ENCODE peak calls at places on chromosomes 2 and 18, in four cellular contexts. One of them, this sample, is unnamed.

GRCh38 chr2:109446531-109447131 is 167.1 kb downstream of the SEPTIN10 start:
- DNase-seq in GM12878: no peak
- DNase-seq in spleen: peak; percentile 50
- DNase-seq in ovary: no peak
- DNase-seq in this sample: no peak

GRCh38 chr2:212005077-212005671 is 533.4 kb downstream of the ERBB4 start:
- DNase-seq in GM12878: no peak
- DNase-seq in spleen: no peak
- DNase-seq in ovary: no peak
- DNase-seq in this sample: no peak

GRCh38 chr2:111198701-111199100 is 78.0 kb downstream of the BCL2L11 start:
- DNase-seq in GM12878: no peak
- DNase-seq in spleen: no peak
- DNase-seq in ovary: no peak
- DNase-seq in this sample: peak; percentile 53

GRCh38 chr18:39057423-39058057 is 1491.9 kb upstream of the CELF4 start:
- DNase-seq in GM12878: no peak
- DNase-seq in spleen: no peak
- DNase-seq in ovary: no peak
- DNase-seq in this sample: no peak

GRCh38 chr18:68797901-68798300 is at the start of gene CCDC102B:
- DNase-seq in GM12878: no peak
- DNase-seq in spleen: no peak
- DNase-seq in ovary: no peak
- DNase-seq in this sample: no peak

GRCh38 chr2:84373866-84374265 is 85.2 kb downstream of the SUCLG1 start:
- DNase-seq in GM12878: no peak
- DNase-seq in spleen: no peak
- DNase-seq in ovary: no peak
- DNase-seq in this sample: no peak

GRCh38 chr2:100929142-100929541 is 72.9 kb upstream of the RPL31 start:
- DNase-seq in GM12878: no peak
- DNase-seq in spleen: no peak
- DNase-seq in ovary: no peak
- DNase-seq in this sample: no peak

GRCh38 chr18:51513525-51513924 is 316.0 kb upstream of the MEX3C start:
- DNase-seq in GM12878: no peak
- DNase-seq in spleen: no peak
- DNase-seq in ovary: no peak
- DNase-seq in this sample: peak; percentile 26

GRCh38 chr18:32092422-32093105 is 890 bp downstream of the RNF138 start:
- DNase-seq in GM12878: peak; percentile 83
- DNase-seq in spleen: peak; percentile 100
- DNase-seq in ovary: peak; percentile 100
- DNase-seq in this sample: peak; percentile 99
- TF ChIP-seq POLR2A in GM12878: peak; percentile 84
- TF ChIP-seq POLR2A in spleen: no peak
- TF ChIP-seq POLR2A in ovary: peak; percentile 59
- TF ChIP-seq POLR2A in this sample: peak; percentile 23

GRCh38 chr2:134445116-134445515 is 191.2 kb downstream of the MGAT5 start:
- DNase-seq in GM12878: no peak
- DNase-seq in spleen: peak; percentile 55
- DNase-seq in ovary: no peak
- DNase-seq in this sample: no peak

GRCh38 chr2:134445981-134446380 is 192.1 kb downstream of the MGAT5 start:
- DNase-seq in GM12878: no peak
- DNase-seq in spleen: peak; percentile 56
- DNase-seq in ovary: no peak
- DNase-seq in this sample: no peak

GRCh38 chr2:134447669-134448068 is 193.8 kb downstream of the MGAT5 start:
- DNase-seq in GM12878: no peak
- DNase-seq in spleen: peak; percentile 48
- DNase-seq in ovary: no peak
- DNase-seq in this sample: no peak

GRCh38 chr2:134448650-134449049 is 194.8 kb downstream of the MGAT5 start:
- DNase-seq in GM12878: no peak
- DNase-seq in spleen: peak; percentile 71
- DNase-seq in ovary: no peak
- DNase-seq in this sample: no peak

GRCh38 chr2:134446431-134447091 is 192.7 kb downstream of the MGAT5 start:
- DNase-seq in GM12878: no peak
- DNase-seq in spleen: peak; percentile 59
- DNase-seq in ovary: no peak
- DNase-seq in this sample: no peak
- TF ChIP-seq POLR2A in GM12878: no peak
- TF ChIP-seq POLR2A in spleen: no peak
- TF ChIP-seq POLR2A in ovary: no peak
- TF ChIP-seq POLR2A in this sample: no peak

DNA sequence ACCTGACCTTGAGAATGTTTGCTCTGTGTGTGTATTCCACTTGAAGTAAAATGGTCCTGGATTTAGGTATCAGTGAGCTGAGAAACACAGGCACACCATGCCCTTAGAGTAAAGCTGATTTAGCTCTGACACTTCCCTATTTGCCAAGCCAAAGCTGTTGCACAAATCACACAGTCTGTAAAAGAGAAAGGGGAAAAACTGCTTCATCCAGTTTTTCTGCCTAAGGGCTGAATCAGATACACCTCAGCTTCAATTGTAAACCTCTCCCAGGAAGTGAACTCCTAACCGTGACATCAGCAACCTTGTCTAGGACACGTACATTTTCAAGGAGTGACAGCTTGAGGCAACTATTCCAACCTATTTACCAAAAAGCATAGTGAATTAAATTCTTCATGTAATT is 150.4 kb downstream of the NR4A2 start:
- DNase-seq in GM12878: no peak
- DNase-seq in spleen: no peak
- DNase-seq in ovary: no peak
- DNase-seq in this sample: no peak
- TF ChIP-seq POLR2A in GM12878: no peak
- TF ChIP-seq POLR2A in spleen: no peak
- TF ChIP-seq POLR2A in ovary: no peak
- TF ChIP-seq POLR2A in this sample: no peak

GRCh38 chr2:160494243-160494642 is 636 bp upstream of the RBMS1 start:
- DNase-seq in GM12878: no peak
- DNase-seq in spleen: no peak
- DNase-seq in ovary: peak; percentile 26
- DNase-seq in this sample: no peak

GRCh38 chr2:160492401-160493226 is 993 bp downstream of the RBMS1 start:
- DNase-seq in GM12878: no peak
- DNase-seq in spleen: peak; percentile 86
- DNase-seq in ovary: peak; percentile 77
- DNase-seq in this sample: no peak

GRCh38 chr2:160491922-160492371 is 1.7 kb downstream of the RBMS1 start:
- DNase-seq in GM12878: no peak
- DNase-seq in spleen: no peak
- DNase-seq in ovary: no peak
- DNase-seq in this sample: no peak

GRCh38 chr2:160490760-160491367 is 2.7 kb downstream of the RBMS1 start:
- DNase-seq in GM12878: no peak
- DNase-seq in spleen: no peak
- DNase-seq in ovary: no peak
- DNase-seq in this sample: no peak

GRCh38 chr2:160493227-160494028 is at the start of gene RBMS1:
- DNase-seq in GM12878: no peak
- DNase-seq in spleen: peak; percentile 89
- DNase-seq in ovary: peak; percentile 70
- DNase-seq in this sample: no peak
- TF ChIP-seq POLR2A in GM12878: no peak
- TF ChIP-seq POLR2A in spleen: no peak
- TF ChIP-seq POLR2A in ovary: no peak
- TF ChIP-seq POLR2A in this sample: no peak

GRCh38 chr2:240858321-240858720 is 10.3 kb upstream of the AGXT start:
- DNase-seq in GM12878: no peak
- DNase-seq in spleen: no peak
- DNase-seq in ovary: no peak
- DNase-seq in this sample: no peak

GRCh38 chr2:240857039-240858008 is 11.3 kb upstream of the AGXT start:
- DNase-seq in GM12878: no peak
- DNase-seq in spleen: no peak
- DNase-seq in ovary: no peak
- DNase-seq in this sample: no peak

GRCh38 chr2:240858871-240859270 is 9.8 kb upstream of the AGXT start:
- DNase-seq in GM12878: no peak
- DNase-seq in spleen: no peak
- DNase-seq in ovary: no peak
- DNase-seq in this sample: no peak

GRCh38 chr2:240855670-240856069 is 13.0 kb upstream of the AGXT start:
- DNase-seq in GM12878: no peak
- DNase-seq in spleen: no peak
- DNase-seq in ovary: no peak
- DNase-seq in this sample: no peak

DNA sequence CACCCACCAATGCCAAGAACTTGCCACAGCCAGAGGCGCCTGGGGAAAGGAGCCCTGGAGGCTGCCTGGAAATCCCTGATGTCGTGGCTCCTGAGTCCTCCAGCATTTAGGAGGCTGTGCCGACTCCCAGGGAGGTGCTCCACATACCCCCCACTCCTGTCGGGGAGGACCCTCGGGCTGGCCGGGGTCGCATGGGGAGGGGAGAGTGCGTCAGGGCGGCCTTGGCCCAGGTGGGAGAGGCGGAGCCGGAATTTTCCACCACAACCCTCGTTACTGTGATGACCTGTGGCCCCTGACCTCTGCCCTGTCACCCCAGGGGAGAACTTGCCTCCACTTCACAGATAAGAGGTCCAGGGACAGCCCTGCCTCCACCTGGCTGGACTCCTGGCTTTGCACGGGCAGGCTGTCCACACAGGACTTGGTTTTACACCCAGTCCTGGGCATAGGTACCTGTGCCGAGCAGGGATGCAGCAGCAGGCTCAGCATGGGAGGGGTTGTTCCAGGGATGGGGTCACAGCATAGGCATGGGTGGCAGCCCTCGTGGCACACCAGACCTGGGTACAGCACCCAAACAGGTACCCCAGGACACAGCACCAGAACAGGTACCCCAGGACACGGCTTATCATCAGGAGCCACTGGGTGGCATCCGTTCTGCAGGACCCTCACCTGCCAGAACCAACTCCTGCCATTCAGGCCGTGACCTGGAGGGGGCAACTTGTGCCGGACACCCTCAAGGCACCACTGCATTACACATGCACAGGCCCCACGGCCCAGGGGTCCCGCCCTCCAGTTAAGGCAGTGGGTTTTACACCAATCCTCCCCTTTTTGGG is 12.3 kb upstream of the AGXT start:
- DNase-seq in GM12878: no peak
- DNase-seq in spleen: no peak
- DNase-seq in ovary: no peak
- DNase-seq in this sample: no peak
- TF ChIP-seq POLR2A in GM12878: no peak
- TF ChIP-seq POLR2A in spleen: no peak
- TF ChIP-seq POLR2A in ovary: no peak
- TF ChIP-seq POLR2A in this sample: no peak

DNA sequence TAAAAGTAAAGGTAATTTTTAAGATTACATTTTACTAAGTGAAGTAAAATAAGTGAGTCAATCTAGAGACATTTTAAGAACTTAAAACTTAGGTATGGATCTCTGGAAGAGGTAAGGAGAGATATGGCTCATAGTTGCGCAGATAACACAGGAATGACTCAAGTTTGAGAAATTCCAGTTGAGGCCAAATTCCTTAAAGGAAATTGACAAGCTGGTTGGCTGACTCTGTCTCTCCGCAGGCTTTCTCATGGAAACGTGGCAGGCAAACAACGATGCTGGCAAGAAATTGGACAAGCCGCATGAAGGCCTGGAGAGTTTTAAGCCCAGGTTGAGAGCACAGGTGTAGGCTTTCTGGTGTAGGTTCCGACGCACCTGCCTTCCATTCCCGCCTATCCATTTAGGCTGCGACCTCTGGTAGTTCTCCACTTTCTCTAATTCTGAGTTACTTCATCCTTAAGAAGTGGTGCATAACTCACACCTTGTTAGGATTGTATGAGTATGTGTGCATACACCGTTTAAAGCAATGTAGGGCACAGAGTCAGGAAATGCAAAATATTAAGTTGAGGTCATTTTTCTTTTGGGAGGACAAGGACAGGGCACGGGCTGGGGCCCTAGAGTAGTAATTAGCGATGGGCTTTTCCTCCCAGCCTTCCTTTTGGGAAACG is 589 bp upstream of the DAW1 start:
- DNase-seq in GM12878: no peak
- DNase-seq in spleen: no peak
- DNase-seq in ovary: no peak
- DNase-seq in this sample: no peak
- TF ChIP-seq POLR2A in GM12878: no peak
- TF ChIP-seq POLR2A in spleen: no peak
- TF ChIP-seq POLR2A in ovary: no peak
- TF ChIP-seq POLR2A in this sample: no peak

DNA sequence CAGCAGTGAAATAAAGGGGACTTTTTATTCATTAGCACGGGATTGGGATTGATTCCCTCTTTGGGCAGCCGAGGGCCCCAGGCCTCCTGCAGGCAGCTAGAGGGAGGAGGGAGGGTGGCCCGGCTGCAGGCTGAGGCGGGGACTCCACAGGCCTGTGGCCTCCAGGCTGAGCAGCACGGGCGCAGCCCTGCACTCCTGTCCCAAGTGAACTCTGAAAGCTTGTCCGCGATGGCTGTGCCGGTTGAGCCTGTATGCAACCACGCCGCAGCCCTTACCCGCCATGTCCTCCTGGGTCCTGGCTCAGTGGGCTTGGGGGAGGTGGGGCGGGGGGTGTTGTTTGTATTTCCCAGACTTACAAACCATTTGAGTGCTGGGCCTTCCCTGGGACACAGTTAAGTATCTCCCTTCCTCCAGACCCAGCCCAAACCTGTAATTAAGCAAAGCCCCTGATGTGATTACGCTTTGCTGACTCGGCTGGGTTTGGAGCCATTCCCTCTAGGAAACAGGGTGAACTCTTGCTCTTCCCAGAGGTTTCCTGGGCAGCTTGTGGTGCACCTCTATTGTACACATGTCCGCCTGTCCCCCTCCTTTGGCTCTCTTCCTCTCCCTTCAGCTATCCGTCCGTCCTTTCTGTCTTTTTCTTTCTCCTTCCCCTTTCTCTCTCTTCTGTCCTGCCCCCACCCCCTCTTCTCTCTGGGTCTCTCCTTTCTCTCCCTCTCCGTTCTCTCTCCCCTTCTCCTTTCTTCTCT is 5.3 kb downstream of the GLI2 start:
- DNase-seq in GM12878: no peak
- DNase-seq in spleen: peak; percentile 72
- DNase-seq in ovary: peak; percentile 39
- DNase-seq in this sample: peak; percentile 92
- TF ChIP-seq POLR2A in GM12878: no peak
- TF ChIP-seq POLR2A in spleen: no peak
- TF ChIP-seq POLR2A in ovary: no peak
- TF ChIP-seq POLR2A in this sample: no peak

This sample was measured in esophagus muscularis mucosa.